ENCODE peak calls at places on chromosomes 2 and 18, in seven cellular contexts. K, F, B, H, T, V and M are unnamed samples.

GRCh38 chr2:190184460-190184859 is 121.9 kb upstream of the MSTN start:
- DNase-seq in F (no peak), K (no peak), V (no peak), H (no peak), T (no peak), B (no peak), M (no peak)

GRCh38 chr2:96404446-96405373 is 69.1 kb downstream of the NCAPH start:
- DNase-seq in V (peak), B (peak), H (no peak), K (no peak), T (no peak), F (peak), M (no peak)

GRCh38 chr2:236106761-236107160 is 61.4 kb downstream of the GBX2 start:
- DNase-seq in T (no peak), H (no peak), V (no peak), B (no peak), K (no peak), F (no peak), M (no peak)

GRCh38 chr2:17748745-17749144 is 4.9 kb downstream of the SMC6 start:
- DNase-seq in H (no peak), V (no peak), F (no peak), B (no peak), K (peak), T (no peak), M (no peak)

GRCh38 chr2:238244151-238244550 is 4.3 kb upstream of the HES6 start:
- DNase-seq in K (no peak), F (no peak), H (no peak), B (no peak), V (no peak), T (no peak), M (no peak)

GRCh38 chr2:2706306-2706705 is 375.2 kb upstream of the MYT1L start:
- DNase-seq in F (no peak), H (no peak), V (no peak), T (no peak), K (no peak), B (no peak), M (no peak)

GRCh38 chr2:88067189-88067588 is 436 bp upstream of the SMYD1 start:
- DNase-seq in K (no peak), F (no peak), T (no peak), B (no peak), H (no peak), V (peak), M (no peak)

GRCh38 chr2:195407782-195408181 is 249.2 kb upstream of the SLC39A10 start:
- DNase-seq in K (peak), V (no peak), F (peak), H (no peak), T (no peak), B (no peak), M (no peak)

GRCh38 chr2:232315049-232315922 is 63.3 kb upstream of the ALPP start:
- DNase-seq in H (no peak), V (no peak), B (no peak), F (peak), T (no peak), K (no peak), M (no peak)

GRCh38 chr18:68865503-68865902 is 67.6 kb downstream of the CCDC102B start:
- DNase-seq in H (no peak), F (no peak), T (no peak), K (no peak), B (no peak), V (no peak), M (no peak)

GRCh38 chr18:68865021-68865420 is 67.1 kb downstream of the CCDC102B start:
- DNase-seq in K (no peak), H (no peak), F (no peak), B (no peak), V (no peak), T (no peak), M (no peak)

GRCh38 chr18:68861365-68861764 is 63.5 kb downstream of the CCDC102B start:
- DNase-seq in B (no peak), H (no peak), V (no peak), K (no peak), F (no peak), T (no peak), M (no peak)
- TF ChIP-seq CTCF in B (no peak), H (no peak), V (no peak), K (no peak), F (no peak), T (no peak), M (no peak)

DNA sequence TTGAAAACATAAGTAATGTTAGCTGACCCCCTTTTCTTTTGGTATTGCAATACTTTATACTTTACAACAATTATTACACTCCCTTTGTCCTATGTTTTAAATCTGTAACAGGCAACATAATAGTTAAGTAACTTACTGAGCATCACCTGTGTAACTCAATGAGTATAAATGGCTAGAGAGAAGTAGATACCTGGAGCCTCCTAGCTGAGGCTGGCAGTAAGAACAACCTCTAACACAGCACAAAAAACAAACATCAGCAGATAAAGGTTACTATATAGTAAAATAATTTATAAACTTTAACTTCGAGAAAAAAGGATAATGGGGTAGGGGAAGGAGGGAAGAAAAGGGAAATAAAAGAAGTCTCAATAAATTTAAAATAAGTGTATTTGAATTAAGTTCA is 73.1 kb upstream of the ST8SIA5 start:
- DNase-seq in K (no peak), F (no peak), V (no peak), T (no peak), B (no peak), H (no peak), M (no peak)
- TF ChIP-seq CTCF in K (no peak), F (no peak), V (peak), T (no peak), B (no peak), H (no peak), M (no peak)

GRCh38 chr2:215914777-215915165 is 98.6 kb downstream of the MREG start:
- DNase-seq in V (no peak), F (no peak), T (no peak), K (no peak), B (no peak), H (no peak), M (no peak)

GRCh38 chr2:215907147-215907546 is 106.2 kb downstream of the MREG start:
- DNase-seq in V (no peak), B (no peak), K (no peak), F (no peak), H (no peak), T (no peak), M (no peak)

GRCh38 chr2:215911686-215912085 is 101.7 kb downstream of the MREG start:
- DNase-seq in V (no peak), K (no peak), F (no peak), H (no peak), T (no peak), B (no peak), M (no peak)

GRCh38 chr2:215914067-215914776 is 99.1 kb downstream of the MREG start:
- DNase-seq in V (no peak), B (no peak), T (no peak), K (no peak), F (no peak), H (no peak), M (no peak)

GRCh38 chr2:215912299-215912842 is 101.0 kb downstream of the MREG start:
- DNase-seq in F (no peak), H (no peak), V (no peak), K (no peak), T (no peak), B (no peak), M (no peak)
- TF ChIP-seq CTCF in F (peak), H (no peak), V (no peak), K (no peak), T (peak), B (no peak), M (no peak)

GRCh38 chr2:27133905-27134780 is at the start of gene PREB:
- DNase-seq in T (peak), V (peak), K (peak), H (peak), F (peak), B (peak), M (peak)
- TF ChIP-seq CTCF in T (no peak), V (peak), K (no peak), H (peak), F (peak), B (no peak), M (peak)

GRCh38 chr2:191572319-191572718 is 105.6 kb upstream of the NABP1 start:
- DNase-seq in V (no peak), B (no peak), K (no peak), F (no peak), T (no peak), H (no peak), M (no peak)

GRCh38 chr2:191574232-191574631 is 103.7 kb upstream of the NABP1 start:
- DNase-seq in K (no peak), T (no peak), H (no peak), B (no peak), F (peak), V (no peak), M (no peak)

GRCh38 chr2:191573216-191573615 is 104.7 kb upstream of the NABP1 start:
- DNase-seq in F (no peak), K (no peak), T (no peak), H (no peak), B (no peak), V (no peak), M (no peak)

GRCh38 chr2:191569025-191569424 is 108.9 kb upstream of the NABP1 start:
- DNase-seq in H (no peak), B (no peak), K (peak), F (peak), V (no peak), T (no peak), M (no peak)

DNA sequence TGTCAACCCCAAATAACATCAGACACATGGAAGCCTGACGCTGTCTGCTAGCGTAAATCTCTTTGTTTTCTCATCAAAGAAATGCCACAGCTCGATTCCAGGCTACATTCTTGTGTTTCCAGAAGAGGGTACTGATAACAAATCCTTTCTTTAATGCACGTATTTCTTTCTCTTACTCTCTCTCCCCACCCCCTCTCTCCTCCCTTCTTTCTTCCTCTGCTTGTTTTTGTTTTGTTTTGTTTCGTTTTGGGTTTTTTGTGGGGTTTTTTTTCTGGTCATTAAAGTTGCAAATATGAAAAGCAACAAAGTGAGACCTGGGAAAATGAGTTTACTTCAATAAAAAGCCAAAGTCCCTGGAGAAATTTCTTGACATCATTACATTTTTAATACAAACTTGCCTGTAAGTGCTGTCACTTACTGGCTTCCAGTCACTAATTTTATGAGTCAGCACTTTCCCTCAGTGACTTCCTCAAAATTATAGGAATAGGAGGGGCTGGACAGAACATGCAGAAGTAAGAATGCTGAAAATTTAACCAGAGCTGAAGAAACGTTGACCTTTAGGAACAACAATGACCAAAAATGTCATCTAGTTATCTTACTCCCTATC is 106.7 kb upstream of the NABP1 start:
- DNase-seq in T (no peak), V (no peak), K (peak), B (no peak), F (peak), H (peak), M (no peak)
- TF ChIP-seq CTCF in T (no peak), V (peak), K (peak), B (no peak), F (peak), H (peak), M (no peak)

GRCh38 chr2:19851116-19851515 is 50.7 kb downstream of the TTC32 start:
- DNase-seq in T (peak), K (peak), H (no peak), B (no peak), F (peak), V (no peak), M (no peak)
- TF ChIP-seq CTCF in T (no peak), K (peak), H (no peak), B (no peak), F (peak), V (no peak), M (no peak)

GRCh38 chr2:23603156-23603555 is 218.2 kb downstream of the KLHL29 start:
- DNase-seq in K (no peak), T (no peak), F (no peak), B (no peak), V (no peak), H (no peak), M (no peak)

GRCh38 chr2:23602113-23602512 is 217.1 kb downstream of the KLHL29 start:
- DNase-seq in V (no peak), B (no peak), H (peak), T (no peak), F (peak), K (peak), M (peak)

GRCh38 chr2:23600336-23600735 is 215.4 kb downstream of the KLHL29 start:
- DNase-seq in B (no peak), F (no peak), V (no peak), H (no peak), T (no peak), K (no peak), M (no peak)

GRCh38 chr2:23599691-23600090 is 214.7 kb downstream of the KLHL29 start:
- DNase-seq in B (no peak), F (no peak), K (no peak), V (no peak), T (no peak), H (no peak), M (no peak)

GRCh38 chr2:23601301-23601965 is 216.5 kb downstream of the KLHL29 start:
- DNase-seq in K (no peak), T (no peak), V (no peak), B (no peak), H (no peak), F (no peak), M (no peak)
- TF ChIP-seq CTCF in K (no peak), T (no peak), V (no peak), B (no peak), H (no peak), F (no peak), M (no peak)

DNA sequence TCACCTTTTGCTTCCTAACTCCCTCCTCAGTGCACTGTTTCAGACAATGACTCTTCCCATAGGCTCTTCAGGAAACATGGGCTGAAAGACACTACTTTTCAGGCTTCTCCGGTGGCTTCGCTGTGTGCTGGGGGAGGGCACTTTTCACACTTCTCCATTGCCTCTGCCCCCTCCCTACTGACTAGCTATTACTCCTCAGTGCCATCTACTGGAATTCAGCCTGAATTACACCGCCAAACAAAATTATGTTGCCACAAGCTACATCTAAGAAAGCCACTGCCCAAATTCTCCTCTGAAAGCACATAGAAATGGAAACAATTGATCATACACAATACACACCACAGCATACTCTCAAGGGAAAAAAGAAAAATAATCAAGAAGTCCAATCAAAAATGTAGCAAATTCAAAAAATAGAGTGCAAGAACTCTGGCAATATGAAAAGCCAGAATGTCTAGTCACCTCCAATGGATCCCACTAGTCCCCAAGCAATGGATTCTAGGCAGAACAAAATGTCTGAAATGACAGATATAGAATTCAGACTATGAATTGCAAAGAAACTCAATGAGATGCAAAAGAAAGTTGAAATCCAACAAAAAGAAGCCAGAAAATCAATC is 1139.4 kb upstream of the GYPC start:
- DNase-seq in B (no peak), V (no peak), H (peak), K (peak), T (peak), F (peak), M (no peak)
- TF ChIP-seq CTCF in B (peak), V (peak), H (peak), K (no peak), T (peak), F (peak), M (no peak)